ENCODE peak calls at places on chromosomes 2 and 18, in four cellular contexts. One of them, this sample, is unnamed.

GRCh38 chr2:192571636-192572035 is 376.9 kb upstream of the TMEFF2 start:
- DNase-seq in astrocyte of the spinal cord: no peak
- DNase-seq in cardiac muscle cell: no peak
- DNase-seq in NB4: no peak
- DNase-seq in this sample: no peak

GRCh38 chr18:47775961-47776360 is 154.5 kb downstream of the SMAD2 start:
- DNase-seq in astrocyte of the spinal cord: no peak
- DNase-seq in cardiac muscle cell: peak
- DNase-seq in NB4: no peak
- DNase-seq in this sample: no peak

GRCh38 chr2:27715318-27716165 is 51.9 kb downstream of the SLC4A1AP start:
- DNase-seq in astrocyte of the spinal cord: peak
- DNase-seq in cardiac muscle cell: peak
- DNase-seq in NB4: peak
- DNase-seq in this sample: no peak

GRCh38 chr2:216603884-216604245 is 29.4 kb upstream of the IGFBP2 start:
- DNase-seq in astrocyte of the spinal cord: no peak
- DNase-seq in cardiac muscle cell: no peak
- DNase-seq in NB4: no peak
- DNase-seq in this sample: no peak

GRCh38 chr2:178208817-178209216 is 14.5 kb downstream of the OSBPL6 start:
- DNase-seq in astrocyte of the spinal cord: no peak
- DNase-seq in cardiac muscle cell: peak
- DNase-seq in NB4: no peak
- DNase-seq in this sample: no peak

GRCh38 chr2:114128255-114128654 is 238.4 kb downstream of the ACTR3 start:
- DNase-seq in astrocyte of the spinal cord: no peak
- DNase-seq in cardiac muscle cell: no peak
- DNase-seq in NB4: no peak
- DNase-seq in this sample: no peak

GRCh38 chr2:25347205-25347815 is 5.6 kb upstream of the DNMT3A start:
- DNase-seq in astrocyte of the spinal cord: no peak
- DNase-seq in cardiac muscle cell: no peak
- DNase-seq in NB4: no peak
- DNase-seq in this sample: no peak

GRCh38 chr2:152200562-152201465 is 25.3 kb upstream of the STAM2 start:
- DNase-seq in astrocyte of the spinal cord: peak
- DNase-seq in cardiac muscle cell: no peak
- DNase-seq in NB4: peak
- DNase-seq in this sample: peak

GRCh38 chr2:212912445-212913103 is 238.8 kb downstream of the IKZF2 start:
- DNase-seq in astrocyte of the spinal cord: peak
- DNase-seq in cardiac muscle cell: no peak
- DNase-seq in NB4: no peak
- DNase-seq in this sample: no peak

GRCh38 chr2:236965021-236965840 is 120.5 kb upstream of the COPS8 start:
- DNase-seq in astrocyte of the spinal cord: no peak
- DNase-seq in cardiac muscle cell: no peak
- DNase-seq in NB4: no peak
- DNase-seq in this sample: no peak

GRCh38 chr2:241399941-241400922 is 44.1 kb downstream of the FARP2 start:
- DNase-seq in astrocyte of the spinal cord: no peak
- DNase-seq in cardiac muscle cell: no peak
- DNase-seq in NB4: no peak
- DNase-seq in this sample: no peak

GRCh38 chr2:239339726-239340654 is 60.8 kb downstream of the HDAC4 start:
- DNase-seq in astrocyte of the spinal cord: no peak
- DNase-seq in cardiac muscle cell: no peak
- DNase-seq in NB4: peak
- DNase-seq in this sample: no peak

GRCh38 chr2:119252186-119253113 is 28.8 kb downstream of the STEAP3 start:
- DNase-seq in astrocyte of the spinal cord: peak
- DNase-seq in cardiac muscle cell: no peak
- DNase-seq in NB4: no peak
- DNase-seq in this sample: peak

GRCh38 chr18:9918016-9918680 is 4.3 kb downstream of the VAPA start:
- DNase-seq in astrocyte of the spinal cord: peak
- DNase-seq in cardiac muscle cell: no peak
- DNase-seq in NB4: no peak
- DNase-seq in this sample: peak

GRCh38 chr2:100906679-100907078 is 86.7 kb downstream of the NPAS2 start:
- DNase-seq in astrocyte of the spinal cord: no peak
- DNase-seq in cardiac muscle cell: no peak
- DNase-seq in NB4: no peak
- DNase-seq in this sample: no peak

GRCh38 chr2:239324456-239324855 is 76.4 kb downstream of the HDAC4 start:
- DNase-seq in astrocyte of the spinal cord: no peak
- DNase-seq in cardiac muscle cell: no peak
- DNase-seq in NB4: no peak
- DNase-seq in this sample: no peak

GRCh38 chr2:29223851-29224692 is 108.9 kb downstream of the CLIP4 start:
- DNase-seq in astrocyte of the spinal cord: peak
- DNase-seq in cardiac muscle cell: no peak
- DNase-seq in NB4: peak
- DNase-seq in this sample: peak

GRCh38 chr2:48508461-48509124 is 21.4 kb upstream of the STON1 start:
- DNase-seq in astrocyte of the spinal cord: peak
- DNase-seq in cardiac muscle cell: peak
- DNase-seq in NB4: peak
- DNase-seq in this sample: no peak
- TF ChIP-seq CTCF in astrocyte of the spinal cord: no peak
- TF ChIP-seq CTCF in cardiac muscle cell: no peak
- TF ChIP-seq CTCF in NB4: no peak
- TF ChIP-seq CTCF in this sample: no peak

GRCh38 chr2:106996136-106996769 is 110.3 kb upstream of the ST6GAL2 start:
- DNase-seq in astrocyte of the spinal cord: no peak
- DNase-seq in cardiac muscle cell: no peak
- DNase-seq in NB4: no peak
- DNase-seq in this sample: no peak
- H3K4me3 ChIP-seq in astrocyte of the spinal cord: no peak
- H3K4me3 ChIP-seq in cardiac muscle cell: no peak
- H3K4me3 ChIP-seq in NB4: no peak
- H3K4me3 ChIP-seq in this sample: no peak

GRCh38 chr18:11308499-11308898 is 159.1 kb upstream of the PIEZO2 start:
- DNase-seq in astrocyte of the spinal cord: peak
- DNase-seq in cardiac muscle cell: no peak
- DNase-seq in NB4: peak
- DNase-seq in this sample: no peak

GRCh38 chr18:11309172-11309571 is 159.8 kb upstream of the PIEZO2 start:
- DNase-seq in astrocyte of the spinal cord: no peak
- DNase-seq in cardiac muscle cell: no peak
- DNase-seq in NB4: peak
- DNase-seq in this sample: no peak

GRCh38 chr18:11307716-11308115 is 158.3 kb upstream of the PIEZO2 start:
- DNase-seq in astrocyte of the spinal cord: no peak
- DNase-seq in cardiac muscle cell: no peak
- DNase-seq in NB4: no peak
- DNase-seq in this sample: no peak

GRCh38 chr18:11305507-11305906 is 156.1 kb upstream of the PIEZO2 start:
- DNase-seq in astrocyte of the spinal cord: no peak
- DNase-seq in cardiac muscle cell: no peak
- DNase-seq in NB4: no peak
- DNase-seq in this sample: no peak

DNA sequence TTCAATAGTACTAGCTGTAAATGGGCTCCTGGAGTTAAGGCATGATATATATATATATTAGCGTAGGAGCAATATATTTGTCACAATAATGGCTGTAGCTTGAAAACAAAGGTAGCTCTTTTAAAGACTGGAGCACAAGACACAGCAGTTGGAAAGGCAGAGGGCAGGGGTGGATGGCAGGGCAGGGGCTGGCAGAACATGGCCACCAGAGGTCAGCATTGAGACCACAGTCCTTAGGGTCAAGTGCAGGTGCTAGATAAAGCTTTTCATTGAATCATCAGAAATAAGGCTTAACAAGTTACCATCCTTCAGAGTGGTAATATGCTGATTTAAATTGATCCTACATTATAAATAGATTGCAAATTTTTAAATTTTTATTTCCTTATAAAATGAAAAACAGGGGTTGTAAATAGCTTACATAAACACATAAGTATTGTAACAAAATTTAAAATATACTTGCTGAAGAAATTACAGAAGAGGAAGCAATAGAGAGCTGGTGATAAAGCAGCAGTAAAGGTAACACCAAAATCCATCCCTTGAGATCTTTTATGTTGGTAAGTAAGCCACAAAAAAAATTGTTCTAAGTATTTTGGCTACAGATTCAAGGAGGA is 161.2 kb upstream of the PIEZO2 start:
- DNase-seq in astrocyte of the spinal cord: peak
- DNase-seq in cardiac muscle cell: peak
- DNase-seq in NB4: peak
- DNase-seq in this sample: no peak
- TF ChIP-seq CTCF in astrocyte of the spinal cord: peak
- TF ChIP-seq CTCF in cardiac muscle cell: peak
- TF ChIP-seq CTCF in NB4: peak
- TF ChIP-seq CTCF in this sample: peak

GRCh38 chr2:232927041-232927792 is 57.2 kb downstream of the SNORC start:
- DNase-seq in astrocyte of the spinal cord: no peak
- DNase-seq in cardiac muscle cell: no peak
- DNase-seq in NB4: no peak
- DNase-seq in this sample: no peak
- H3K4me3 ChIP-seq in astrocyte of the spinal cord: no peak
- H3K4me3 ChIP-seq in cardiac muscle cell: peak
- H3K4me3 ChIP-seq in NB4: no peak
- H3K4me3 ChIP-seq in this sample: peak

DNA sequence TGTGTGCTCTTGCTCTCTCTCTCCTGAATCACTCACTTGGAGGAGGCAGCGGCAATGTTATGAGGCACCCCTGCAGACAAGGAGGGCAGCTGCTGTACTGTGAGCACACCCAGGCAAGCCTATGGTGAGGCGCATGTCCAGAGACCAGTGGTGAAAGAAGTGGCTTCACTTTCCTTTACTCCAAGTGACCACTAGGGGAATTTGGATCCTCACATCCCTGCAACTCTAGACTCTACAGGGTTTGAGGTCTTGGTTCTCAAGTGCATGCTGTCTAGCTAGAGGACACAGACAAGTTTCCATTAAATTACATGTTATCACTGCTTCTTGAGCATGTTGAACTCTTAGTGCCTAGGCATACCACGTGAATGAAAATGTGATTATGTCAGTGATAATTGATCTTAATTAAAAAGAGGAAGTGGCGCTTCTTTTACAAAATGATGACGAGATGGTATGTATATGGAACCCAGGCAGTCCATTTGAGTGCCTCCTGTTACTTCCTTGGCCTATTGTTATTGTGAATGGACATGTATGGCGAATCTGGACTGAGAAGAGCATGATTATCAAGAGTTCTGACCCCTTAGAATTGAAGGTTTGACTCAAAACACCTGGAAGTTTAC is 181.0 kb upstream of the CDH2 start:
- DNase-seq in astrocyte of the spinal cord: no peak
- DNase-seq in cardiac muscle cell: peak
- DNase-seq in NB4: peak
- DNase-seq in this sample: no peak
- TF ChIP-seq CTCF in astrocyte of the spinal cord: no peak
- TF ChIP-seq CTCF in cardiac muscle cell: peak
- TF ChIP-seq CTCF in NB4: peak
- TF ChIP-seq CTCF in this sample: peak

GRCh38 chr2:37321029-37321682 is 3.5 kb downstream of the PRKD3 start:
- DNase-seq in astrocyte of the spinal cord: no peak
- DNase-seq in cardiac muscle cell: no peak
- DNase-seq in NB4: peak
- DNase-seq in this sample: no peak
- H3K4me3 ChIP-seq in astrocyte of the spinal cord: no peak
- H3K4me3 ChIP-seq in cardiac muscle cell: no peak
- H3K4me3 ChIP-seq in NB4: no peak
- H3K4me3 ChIP-seq in this sample: no peak

GRCh38 chr2:134782107-134782506 is 56.3 kb upstream of the ACMSD start:
- DNase-seq in astrocyte of the spinal cord: no peak
- DNase-seq in cardiac muscle cell: no peak
- DNase-seq in NB4: no peak
- DNase-seq in this sample: no peak

GRCh38 chr2:134780977-134781376 is 57.4 kb upstream of the ACMSD start:
- DNase-seq in astrocyte of the spinal cord: no peak
- DNase-seq in cardiac muscle cell: no peak
- DNase-seq in NB4: no peak
- DNase-seq in this sample: no peak

GRCh38 chr2:134783912-134784311 is 54.5 kb upstream of the ACMSD start:
- DNase-seq in astrocyte of the spinal cord: no peak
- DNase-seq in cardiac muscle cell: no peak
- DNase-seq in NB4: peak
- DNase-seq in this sample: no peak

GRCh38 chr2:134785659-134786058 is 52.8 kb upstream of the ACMSD start:
- DNase-seq in astrocyte of the spinal cord: no peak
- DNase-seq in cardiac muscle cell: no peak
- DNase-seq in NB4: no peak
- DNase-seq in this sample: no peak

GRCh38 chr2:134782792-134783191 is 55.6 kb upstream of the ACMSD start:
- DNase-seq in astrocyte of the spinal cord: peak
- DNase-seq in cardiac muscle cell: peak
- DNase-seq in NB4: peak
- DNase-seq in this sample: peak
- TF ChIP-seq CTCF in astrocyte of the spinal cord: peak
- TF ChIP-seq CTCF in cardiac muscle cell: no peak
- TF ChIP-seq CTCF in NB4: peak
- TF ChIP-seq CTCF in this sample: no peak

GRCh38 chr2:111905990-111906735 is 7.8 kb downstream of the MERTK start:
- DNase-seq in astrocyte of the spinal cord: peak
- DNase-seq in cardiac muscle cell: no peak
- DNase-seq in NB4: peak
- DNase-seq in this sample: no peak
- H3K4me3 ChIP-seq in astrocyte of the spinal cord: no peak
- H3K4me3 ChIP-seq in cardiac muscle cell: no peak
- H3K4me3 ChIP-seq in NB4: no peak
- H3K4me3 ChIP-seq in this sample: no peak

DNA sequence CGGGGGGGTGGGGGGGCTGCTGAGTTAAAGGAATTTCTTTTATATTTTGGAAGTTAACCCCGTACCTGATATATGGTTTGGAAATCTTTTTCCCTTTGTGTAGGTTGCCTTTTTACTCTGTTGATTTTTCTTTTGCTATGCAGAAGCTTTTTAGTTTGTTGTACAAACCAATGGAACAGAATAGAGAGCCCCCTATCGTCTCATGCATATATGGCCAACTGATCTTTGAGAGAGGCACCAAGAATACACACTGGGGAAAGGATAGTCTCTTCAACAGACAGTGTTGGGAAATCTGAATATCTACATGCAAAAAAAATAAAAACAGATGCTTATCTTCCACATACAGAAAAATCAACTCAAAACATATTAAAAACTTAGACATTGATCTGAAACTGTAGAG is 647.8 kb upstream of the KLHL29 start:
- DNase-seq in astrocyte of the spinal cord: no peak
- DNase-seq in cardiac muscle cell: peak
- DNase-seq in NB4: peak
- DNase-seq in this sample: no peak
- TF ChIP-seq CTCF in astrocyte of the spinal cord: no peak
- TF ChIP-seq CTCF in cardiac muscle cell: no peak
- TF ChIP-seq CTCF in NB4: peak
- TF ChIP-seq CTCF in this sample: no peak

GRCh38 chr2:196260546-196260945 is 89.2 kb upstream of the STK17B start:
- DNase-seq in astrocyte of the spinal cord: no peak
- DNase-seq in cardiac muscle cell: no peak
- DNase-seq in NB4: no peak
- DNase-seq in this sample: no peak

GRCh38 chr2:196262606-196263005 is 91.2 kb upstream of the STK17B start:
- DNase-seq in astrocyte of the spinal cord: no peak
- DNase-seq in cardiac muscle cell: no peak
- DNase-seq in NB4: no peak
- DNase-seq in this sample: no peak

GRCh38 chr2:196258407-196258806 is 87.0 kb upstream of the STK17B start:
- DNase-seq in astrocyte of the spinal cord: no peak
- DNase-seq in cardiac muscle cell: no peak
- DNase-seq in NB4: no peak
- DNase-seq in this sample: no peak

GRCh38 chr2:196257086-196257485 is 85.7 kb upstream of the STK17B start:
- DNase-seq in astrocyte of the spinal cord: no peak
- DNase-seq in cardiac muscle cell: no peak
- DNase-seq in NB4: no peak
- DNase-seq in this sample: no peak

GRCh38 chr2:196259507-196260481 is 88.4 kb upstream of the STK17B start:
- DNase-seq in astrocyte of the spinal cord: peak
- DNase-seq in cardiac muscle cell: peak
- DNase-seq in NB4: no peak
- DNase-seq in this sample: peak
- H3K4me3 ChIP-seq in astrocyte of the spinal cord: no peak
- H3K4me3 ChIP-seq in cardiac muscle cell: no peak
- H3K4me3 ChIP-seq in NB4: no peak
- H3K4me3 ChIP-seq in this sample: no peak

This sample was measured in astrocyte of the cerebellum.